ENCODE peak calls at places on chromosomes 3 and 15, in nine cellular contexts. One of them, this sample, is unnamed. For H3K4me1, the result is how much of the 10 kb centered on the place peaks cover.

GRCh38 chr15:87354661-87355410 is 901.7 kb downstream of the NTRK3 start:
- DNase-seq in A549: no peak
- DNase-seq in upper lobe of right lung: no peak
- DNase-seq in keratinocyte: peak
- DNase-seq in thoracic aorta: no peak
- DNase-seq in testis: no peak
- DNase-seq in body of pancreas: no peak
- DNase-seq in PC-3: peak
- DNase-seq in cardiac muscle cell: peak
- DNase-seq in this sample: no peak

GRCh38 chr15:58854598-58854997 is 78.9 kb downstream of the SLTM start:
- DNase-seq in A549: no peak
- DNase-seq in upper lobe of right lung: no peak
- DNase-seq in keratinocyte: no peak
- DNase-seq in thoracic aorta: no peak
- DNase-seq in testis: no peak
- DNase-seq in body of pancreas: no peak
- DNase-seq in PC-3: no peak
- DNase-seq in cardiac muscle cell: peak
- DNase-seq in this sample: no peak

GRCh38 chr3:27670619-27671018 is 51.5 kb downstream of the EOMES start:
- DNase-seq in A549: no peak
- DNase-seq in upper lobe of right lung: no peak
- DNase-seq in keratinocyte: no peak
- DNase-seq in thoracic aorta: no peak
- DNase-seq in testis: no peak
- DNase-seq in body of pancreas: no peak
- DNase-seq in PC-3: no peak
- DNase-seq in cardiac muscle cell: no peak
- DNase-seq in this sample: no peak

GRCh38 chr3:75220932-75221331 is 443.2 kb upstream of the FRG2C start:
- DNase-seq in A549: no peak
- DNase-seq in upper lobe of right lung: no peak
- DNase-seq in keratinocyte: no peak
- DNase-seq in thoracic aorta: no peak
- DNase-seq in testis: no peak
- DNase-seq in body of pancreas: no peak
- DNase-seq in PC-3: no peak
- DNase-seq in cardiac muscle cell: no peak
- DNase-seq in this sample: no peak

GRCh38 chr15:71357357-71357756 is 242.1 kb downstream of the THSD4 start:
- DNase-seq in A549: no peak
- DNase-seq in upper lobe of right lung: peak
- DNase-seq in keratinocyte: no peak
- DNase-seq in thoracic aorta: no peak
- DNase-seq in testis: no peak
- DNase-seq in body of pancreas: no peak
- DNase-seq in PC-3: no peak
- DNase-seq in cardiac muscle cell: peak
- DNase-seq in this sample: no peak

GRCh38 chr3:44870375-44871061 is 3.9 kb upstream of the TGM4 start:
- DNase-seq in A549: no peak
- DNase-seq in upper lobe of right lung: peak
- DNase-seq in keratinocyte: no peak
- DNase-seq in thoracic aorta: no peak
- DNase-seq in testis: no peak
- DNase-seq in body of pancreas: peak
- DNase-seq in PC-3: peak
- DNase-seq in cardiac muscle cell: no peak
- DNase-seq in this sample: no peak

GRCh38 chr3:97882975-97883598 is 61.3 kb downstream of the CRYBG3 start:
- DNase-seq in A549: no peak
- DNase-seq in upper lobe of right lung: no peak
- DNase-seq in keratinocyte: peak
- DNase-seq in thoracic aorta: no peak
- DNase-seq in testis: no peak
- DNase-seq in body of pancreas: peak
- DNase-seq in PC-3: peak
- DNase-seq in cardiac muscle cell: peak
- DNase-seq in this sample: no peak

GRCh38 chr15:58537480-58537879 is 105.7 kb downstream of the LIPC start:
- DNase-seq in A549: no peak
- DNase-seq in upper lobe of right lung: no peak
- DNase-seq in keratinocyte: no peak
- DNase-seq in thoracic aorta: no peak
- DNase-seq in testis: no peak
- DNase-seq in body of pancreas: no peak
- DNase-seq in PC-3: no peak
- DNase-seq in cardiac muscle cell: no peak
- DNase-seq in this sample: no peak

GRCh38 chr3:4808637-4809036 is 170.6 kb upstream of the BHLHE40 start:
- DNase-seq in A549: no peak
- DNase-seq in upper lobe of right lung: no peak
- DNase-seq in keratinocyte: no peak
- DNase-seq in thoracic aorta: no peak
- DNase-seq in testis: no peak
- DNase-seq in body of pancreas: peak
- DNase-seq in PC-3: no peak
- DNase-seq in cardiac muscle cell: no peak
- DNase-seq in this sample: no peak

GRCh38 chr3:4809970-4810369 is 169.3 kb upstream of the BHLHE40 start:
- DNase-seq in A549: no peak
- DNase-seq in upper lobe of right lung: no peak
- DNase-seq in keratinocyte: no peak
- DNase-seq in thoracic aorta: no peak
- DNase-seq in testis: no peak
- DNase-seq in body of pancreas: no peak
- DNase-seq in PC-3: no peak
- DNase-seq in cardiac muscle cell: no peak
- DNase-seq in this sample: no peak

GRCh38 chr3:4805662-4806061 is 173.6 kb upstream of the BHLHE40 start:
- DNase-seq in A549: no peak
- DNase-seq in upper lobe of right lung: no peak
- DNase-seq in keratinocyte: no peak
- DNase-seq in thoracic aorta: no peak
- DNase-seq in testis: no peak
- DNase-seq in body of pancreas: no peak
- DNase-seq in PC-3: no peak
- DNase-seq in cardiac muscle cell: no peak
- DNase-seq in this sample: no peak

GRCh38 chr3:4806535-4807108 is 172.6 kb upstream of the BHLHE40 start:
- DNase-seq in A549: no peak
- DNase-seq in upper lobe of right lung: no peak
- DNase-seq in keratinocyte: no peak
- DNase-seq in thoracic aorta: no peak
- DNase-seq in testis: no peak
- DNase-seq in body of pancreas: no peak
- DNase-seq in PC-3: no peak
- DNase-seq in cardiac muscle cell: no peak
- DNase-seq in this sample: no peak

DNA sequence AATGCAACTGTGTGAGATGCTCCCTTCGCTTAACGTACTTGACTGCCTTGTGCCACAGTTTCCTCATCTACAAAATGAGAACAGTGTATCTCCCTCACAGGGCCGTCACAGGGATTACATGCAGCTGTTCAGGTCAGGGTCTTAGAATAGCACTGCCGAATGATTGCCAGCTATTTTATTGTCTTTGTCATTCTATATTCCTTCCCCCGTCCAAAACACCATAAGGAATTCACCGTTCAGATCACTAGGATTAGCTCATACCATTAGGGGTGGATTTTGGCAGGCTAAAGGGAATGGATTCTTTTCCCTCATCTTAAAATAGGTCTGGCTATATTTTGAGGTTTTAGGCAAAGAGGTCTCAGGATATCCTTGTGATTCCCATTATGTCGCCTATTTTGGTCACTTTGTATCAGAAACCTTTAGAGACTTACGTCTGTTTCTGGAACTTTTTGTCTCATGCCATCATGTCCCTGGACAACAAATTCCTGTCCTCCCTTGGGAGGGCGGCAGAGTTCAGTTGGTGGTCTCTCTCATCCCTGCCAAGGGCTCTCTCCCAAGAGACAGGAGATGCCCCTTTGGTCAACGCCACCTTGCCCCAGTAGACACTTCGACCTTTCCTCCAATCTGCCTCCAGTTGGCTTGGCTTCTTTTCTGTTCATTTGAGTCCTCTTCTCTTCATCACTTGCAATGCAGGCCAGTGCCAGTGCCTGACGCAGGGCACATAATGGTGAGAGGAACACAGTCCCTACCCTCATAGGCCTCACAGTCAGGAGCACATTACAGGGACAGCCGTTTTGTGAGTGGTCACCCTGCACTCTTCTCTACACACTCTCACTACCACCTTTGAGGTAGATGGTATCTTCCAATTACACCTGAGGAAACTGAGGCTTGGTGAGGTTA is 171.6 kb upstream of the BHLHE40 start:
- DNase-seq in A549: no peak
- DNase-seq in upper lobe of right lung: no peak
- DNase-seq in keratinocyte: no peak
- DNase-seq in thoracic aorta: no peak
- DNase-seq in testis: no peak
- DNase-seq in body of pancreas: no peak
- DNase-seq in PC-3: no peak
- DNase-seq in cardiac muscle cell: no peak
- DNase-seq in this sample: no peak
- H3K27ac ChIP-seq in A549: no peak
- H3K27ac ChIP-seq in upper lobe of right lung: no peak
- H3K27ac ChIP-seq in keratinocyte: no peak
- H3K27ac ChIP-seq in thoracic aorta: peak
- H3K27ac ChIP-seq in testis: peak
- H3K27ac ChIP-seq in body of pancreas: no peak
- H3K27ac ChIP-seq in PC-3: no peak
- H3K27ac ChIP-seq in cardiac muscle cell: no peak
- H3K27ac ChIP-seq in this sample: no peak

DNA sequence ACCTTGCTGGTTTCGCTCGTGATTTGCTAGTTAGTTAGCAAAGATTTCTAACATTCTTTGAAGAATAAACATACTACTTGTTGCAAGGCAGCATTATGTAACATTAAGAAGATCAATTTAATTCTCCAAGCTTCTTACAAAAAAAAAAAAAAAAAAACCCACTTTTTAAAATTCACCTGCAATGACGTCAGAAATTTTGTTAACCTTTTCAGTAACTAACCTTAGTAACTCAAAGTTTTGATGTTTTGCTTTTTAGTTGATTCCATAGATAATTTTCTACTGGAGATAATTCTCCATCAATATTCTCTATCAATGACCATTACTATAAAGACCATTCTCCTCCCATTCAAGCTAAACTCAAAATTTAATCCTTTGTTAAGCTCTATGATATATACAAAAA is 491.8 kb upstream of the TBL1XR1 start:
- DNase-seq in A549: no peak
- DNase-seq in upper lobe of right lung: no peak
- DNase-seq in keratinocyte: no peak
- DNase-seq in thoracic aorta: no peak
- DNase-seq in testis: no peak
- DNase-seq in body of pancreas: no peak
- DNase-seq in PC-3: no peak
- DNase-seq in cardiac muscle cell: no peak
- DNase-seq in this sample: no peak
- H3K4me1 ChIP-seq in A549: under half
- H3K4me1 ChIP-seq in upper lobe of right lung: under half
- H3K4me1 ChIP-seq in keratinocyte: under half
- H3K4me1 ChIP-seq in thoracic aorta: under half
- H3K4me1 ChIP-seq in testis: under half
- H3K4me1 ChIP-seq in body of pancreas: under half
- H3K4me1 ChIP-seq in PC-3: under half
- H3K4me1 ChIP-seq in cardiac muscle cell: under half
- H3K4me1 ChIP-seq in this sample: under half

GRCh38 chr3:171169443-171169842 is 142.9 kb upstream of the SLC2A2 start:
- DNase-seq in A549: no peak
- DNase-seq in upper lobe of right lung: no peak
- DNase-seq in keratinocyte: no peak
- DNase-seq in thoracic aorta: no peak
- DNase-seq in testis: no peak
- DNase-seq in body of pancreas: no peak
- DNase-seq in PC-3: no peak
- DNase-seq in cardiac muscle cell: no peak
- DNase-seq in this sample: no peak

GRCh38 chr3:171169866-171170265 is 143.3 kb upstream of the SLC2A2 start:
- DNase-seq in A549: no peak
- DNase-seq in upper lobe of right lung: no peak
- DNase-seq in keratinocyte: no peak
- DNase-seq in thoracic aorta: no peak
- DNase-seq in testis: no peak
- DNase-seq in body of pancreas: no peak
- DNase-seq in PC-3: no peak
- DNase-seq in cardiac muscle cell: no peak
- DNase-seq in this sample: no peak

GRCh38 chr3:171168551-171168950 is 142.0 kb upstream of the SLC2A2 start:
- DNase-seq in A549: no peak
- DNase-seq in upper lobe of right lung: no peak
- DNase-seq in keratinocyte: no peak
- DNase-seq in thoracic aorta: no peak
- DNase-seq in testis: no peak
- DNase-seq in body of pancreas: no peak
- DNase-seq in PC-3: no peak
- DNase-seq in cardiac muscle cell: no peak
- DNase-seq in this sample: no peak

GRCh38 chr3:171173732-171174131 is 147.2 kb upstream of the SLC2A2 start:
- DNase-seq in A549: no peak
- DNase-seq in upper lobe of right lung: peak
- DNase-seq in keratinocyte: no peak
- DNase-seq in thoracic aorta: no peak
- DNase-seq in testis: no peak
- DNase-seq in body of pancreas: no peak
- DNase-seq in PC-3: no peak
- DNase-seq in cardiac muscle cell: no peak
- DNase-seq in this sample: peak

DNA sequence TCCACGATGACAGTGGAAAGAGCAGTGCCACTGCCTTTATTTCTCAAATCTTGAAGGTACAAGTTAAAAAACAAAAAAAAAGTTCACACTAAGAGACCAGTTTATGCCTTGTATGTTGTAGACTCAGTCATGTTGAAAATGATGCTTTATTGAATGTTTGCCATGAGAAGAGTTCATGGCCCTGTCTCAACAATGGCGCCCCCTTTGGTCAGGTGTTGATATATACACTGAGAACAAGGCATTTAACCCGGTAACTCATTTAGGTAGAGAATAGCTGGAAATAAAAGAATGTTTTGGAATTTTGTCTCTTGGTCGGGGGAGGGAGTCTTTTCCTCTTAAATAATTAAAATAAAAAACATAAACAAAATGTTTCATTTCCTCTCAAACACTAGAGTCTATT is 145.6 kb upstream of the SLC2A2 start:
- DNase-seq in A549: no peak
- DNase-seq in upper lobe of right lung: no peak
- DNase-seq in keratinocyte: no peak
- DNase-seq in thoracic aorta: no peak
- DNase-seq in testis: no peak
- DNase-seq in body of pancreas: no peak
- DNase-seq in PC-3: peak
- DNase-seq in cardiac muscle cell: no peak
- DNase-seq in this sample: no peak
- TF ChIP-seq CTCF in A549: peak
- TF ChIP-seq CTCF in upper lobe of right lung: peak
- TF ChIP-seq CTCF in keratinocyte: peak
- TF ChIP-seq CTCF in thoracic aorta: no peak
- TF ChIP-seq CTCF in testis: peak
- TF ChIP-seq CTCF in body of pancreas: no peak
- TF ChIP-seq CTCF in PC-3: peak
- TF ChIP-seq CTCF in cardiac muscle cell: peak
- TF ChIP-seq CTCF in this sample: no peak

DNA sequence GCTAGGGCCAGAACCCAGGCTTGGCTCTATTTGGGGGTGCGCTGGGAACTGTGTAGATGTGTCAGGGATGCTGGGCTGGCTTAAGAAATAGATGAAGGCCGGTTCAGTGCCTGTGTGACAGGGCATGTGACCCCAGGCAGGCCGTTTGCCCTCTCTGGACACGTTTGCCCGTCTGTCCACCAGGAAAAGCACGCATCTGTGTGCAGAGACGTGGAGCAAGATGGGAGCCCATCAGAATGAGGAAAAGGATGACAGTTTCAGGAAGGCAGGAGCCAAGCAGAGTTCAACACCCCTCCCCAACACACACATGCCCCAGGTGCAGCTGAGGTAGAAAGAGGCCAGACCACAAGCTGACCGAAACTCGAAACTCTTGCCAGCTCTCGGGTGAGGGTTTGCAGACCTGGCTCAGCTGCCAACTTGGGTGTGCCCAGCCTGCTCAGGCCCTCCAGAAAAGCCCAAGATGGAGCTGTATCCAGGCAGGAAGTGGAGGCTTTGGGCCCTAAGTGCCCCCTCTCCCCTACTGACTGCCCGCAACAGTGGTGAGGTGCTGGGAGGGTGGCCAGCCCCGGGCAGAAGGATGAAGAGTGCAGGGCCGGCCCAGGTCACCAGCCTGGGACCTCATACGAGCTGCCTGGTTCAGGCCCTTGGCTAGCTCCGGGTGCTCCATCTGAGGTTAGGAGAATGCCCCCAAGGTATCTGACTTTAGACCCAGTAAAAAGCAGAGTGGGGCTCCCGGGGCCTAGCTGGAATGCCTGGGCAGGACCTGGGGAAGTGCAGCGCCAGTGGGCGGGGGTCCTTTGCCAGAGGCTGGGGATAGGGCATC is 10.2 kb upstream of the MESP1 start:
- DNase-seq in A549: no peak
- DNase-seq in upper lobe of right lung: no peak
- DNase-seq in keratinocyte: no peak
- DNase-seq in thoracic aorta: no peak
- DNase-seq in testis: no peak
- DNase-seq in body of pancreas: peak
- DNase-seq in PC-3: peak
- DNase-seq in cardiac muscle cell: no peak
- DNase-seq in this sample: no peak
- H3K27ac ChIP-seq in A549: peak
- H3K27ac ChIP-seq in upper lobe of right lung: no peak
- H3K27ac ChIP-seq in keratinocyte: no peak
- H3K27ac ChIP-seq in thoracic aorta: no peak
- H3K27ac ChIP-seq in testis: no peak
- H3K27ac ChIP-seq in body of pancreas: peak
- H3K27ac ChIP-seq in PC-3: peak
- H3K27ac ChIP-seq in cardiac muscle cell: no peak
- H3K27ac ChIP-seq in this sample: no peak

This sample was measured in adrenal gland.